ENCODE peak calls at places on chromosomes 4 and X, in seven cellular contexts. One of them, this sample, is unnamed.

GRCh38 chrX:37879692-37880091 is 32.3 kb upstream of the DYNLT3 start:
- DNase-seq in substantia nigra: no peak
- DNase-seq in neural crest cell: no peak
- DNase-seq in LoVo: peak
- DNase-seq in NCI-H1694 treated with DMSO at 0.1 percent for 48 hours: no peak
- DNase-seq in head of caudate nucleus: no peak
- DNase-seq in effector memory CD8-positive, alpha-beta T cell: no peak
- DNase-seq in this sample: no peak

GRCh38 chr4:16669036-16669435 is 229.4 kb downstream of the LDB2 start:
- DNase-seq in substantia nigra: no peak
- DNase-seq in head of caudate nucleus: no peak
- DNase-seq in LoVo: no peak
- DNase-seq in neural crest cell: no peak
- DNase-seq in effector memory CD8-positive, alpha-beta T cell: no peak
- DNase-seq in NCI-H1694 treated with DMSO at 0.1 percent for 48 hours: no peak
- DNase-seq in this sample: no peak

GRCh38 chrX:101460669-101461068 is 24.6 kb upstream of the ARMCX4 start:
- DNase-seq in NCI-H1694 treated with DMSO at 0.1 percent for 48 hours: no peak
- DNase-seq in neural crest cell: no peak
- DNase-seq in LoVo: no peak
- DNase-seq in substantia nigra: no peak
- DNase-seq in head of caudate nucleus: no peak
- DNase-seq in effector memory CD8-positive, alpha-beta T cell: no peak
- DNase-seq in this sample: no peak

GRCh38 chr4:147709999-147710398 is 21.9 kb upstream of the ARHGAP10 start:
- DNase-seq in NCI-H1694 treated with DMSO at 0.1 percent for 48 hours: no peak
- DNase-seq in substantia nigra: no peak
- DNase-seq in head of caudate nucleus: no peak
- DNase-seq in effector memory CD8-positive, alpha-beta T cell: no peak
- DNase-seq in neural crest cell: no peak
- DNase-seq in LoVo: no peak
- DNase-seq in this sample: no peak

GRCh38 chr4:48913346-48913745 is 6.8 kb upstream of the OCIAD2 start:
- DNase-seq in LoVo: no peak
- DNase-seq in neural crest cell: no peak
- DNase-seq in NCI-H1694 treated with DMSO at 0.1 percent for 48 hours: no peak
- DNase-seq in effector memory CD8-positive, alpha-beta T cell: no peak
- DNase-seq in head of caudate nucleus: peak
- DNase-seq in substantia nigra: no peak
- DNase-seq in this sample: no peak

GRCh38 chrX:139204576-139204902 is 326.0 kb upstream of the F9 start:
- DNase-seq in neural crest cell: peak
- DNase-seq in LoVo: no peak
- DNase-seq in substantia nigra: no peak
- DNase-seq in effector memory CD8-positive, alpha-beta T cell: no peak
- DNase-seq in head of caudate nucleus: no peak
- DNase-seq in NCI-H1694 treated with DMSO at 0.1 percent for 48 hours: no peak
- DNase-seq in this sample: no peak

GRCh38 chrX:131139072-131139471 is 80.9 kb downstream of the ARHGAP36 start:
- DNase-seq in neural crest cell: no peak
- DNase-seq in substantia nigra: no peak
- DNase-seq in head of caudate nucleus: no peak
- DNase-seq in LoVo: no peak
- DNase-seq in effector memory CD8-positive, alpha-beta T cell: no peak
- DNase-seq in NCI-H1694 treated with DMSO at 0.1 percent for 48 hours: no peak
- DNase-seq in this sample: no peak

GRCh38 chr4:78775278-78776030 is 696 bp upstream of the BMP2K start:
- DNase-seq in NCI-H1694 treated with DMSO at 0.1 percent for 48 hours: peak
- DNase-seq in neural crest cell: peak
- DNase-seq in substantia nigra: peak
- DNase-seq in head of caudate nucleus: peak
- DNase-seq in LoVo: peak
- DNase-seq in effector memory CD8-positive, alpha-beta T cell: peak
- DNase-seq in this sample: peak

GRCh38 chrX:130108647-130109428 is 1.5 kb downstream of the ELF4 start:
- DNase-seq in NCI-H1694 treated with DMSO at 0.1 percent for 48 hours: peak
- DNase-seq in head of caudate nucleus: no peak
- DNase-seq in LoVo: peak
- DNase-seq in effector memory CD8-positive, alpha-beta T cell: no peak
- DNase-seq in substantia nigra: no peak
- DNase-seq in neural crest cell: no peak
- DNase-seq in this sample: peak

This sample was measured in NB4.